ENCODE peak calls at places on chromosomes 13 and 19, in five cellular contexts. A is right lobe of liver, T is endothelial cell, K is neural progenitor cell, I is H9. F is an unnamed sample.
A peak's percentile ranks its signal among the peaks of the same experiment; 100 is the strongest.

GRCh38 chr13:112072531-112073244 is 5.7 kb downstream of the SOX1 start:
- DNase-seq in I (peak; percentile 90), T (peak; percentile 49), K (peak; percentile 88), A (no peak), F (peak; percentile 72)

GRCh38 chr19:51490676-51491075 is 10.9 kb downstream of the SIGLEC12 start:
- DNase-seq in T (no peak), A (no peak), I (peak; percentile 48), K (no peak), F (no peak)

GRCh38 chr13:23086951-23087350 is 93.8 kb upstream of the SGCG start:
- DNase-seq in K (no peak), A (no peak), I (no peak), T (no peak), F (no peak)

GRCh38 chr19:41325947-41326706 is 16.2 kb downstream of the CCDC97 start:
- DNase-seq in T (no peak), A (peak; percentile 51), I (no peak), K (no peak), F (peak; percentile 50)

GRCh38 chr19:19223636-19224035 is 11.9 kb downstream of the NCAN start:
- DNase-seq in T (no peak), K (no peak), A (no peak), I (no peak), F (no peak)

GRCh38 chr13:55013051-55013450 is 1984.4 kb downstream of the OLFM4 start:
- DNase-seq in A (no peak), K (peak; percentile 20), I (no peak), T (no peak), F (peak; percentile 15)

GRCh38 chr19:13979224-13979623 is 26.9 kb downstream of the RFX1 start:
- DNase-seq in K (peak; percentile 27), T (no peak), A (no peak), I (no peak), F (no peak)

GRCh38 chr13:95624020-95624419 is 20.5 kb downstream of the DZIP1 start:
- DNase-seq in T (peak; percentile 45), I (peak; percentile 36), K (peak; percentile 70), A (no peak), F (peak; percentile 37)

GRCh38 chr13:28471408-28471807 is 23.5 kb downstream of the FLT1 start:
- DNase-seq in I (no peak), T (no peak), K (no peak), A (no peak), F (no peak)

GRCh38 chr13:46062190-46062589 is 9.6 kb upstream of the ZC3H13 start:
- DNase-seq in K (no peak), A (no peak), I (no peak), T (no peak), F (no peak)

GRCh38 chr19:45613926-45614725 is 12.1 kb upstream of the GPR4 start:
- DNase-seq in I (no peak), A (no peak), T (no peak), K (no peak), F (no peak)

GRCh38 chr13:67119481-67119883 is 110.7 kb downstream of the PCDH9 start:
- DNase-seq in I (no peak), A (no peak), T (no peak), K (no peak), F (no peak)

GRCh38 chr19:18763674-18764590 is 27.2 kb downstream of the COMP start:
- DNase-seq in I (no peak), A (no peak), T (no peak), K (no peak), F (no peak)

GRCh38 chr19:11549386-11549953 is 9.6 kb downstream of the ELOF1 start:
- DNase-seq in K (no peak), I (no peak), T (no peak), A (no peak), F (no peak)

GRCh38 chr19:11554160-11554559 is 4.9 kb downstream of the ELOF1 start:
- DNase-seq in K (no peak), I (no peak), A (no peak), T (no peak), F (no peak)

GRCh38 chr19:11552666-11553372 is 6.2 kb downstream of the ELOF1 start:
- DNase-seq in T (no peak), K (no peak), A (no peak), I (no peak), F (no peak)

GRCh38 chr19:11550265-11550664 is 8.8 kb downstream of the ELOF1 start:
- DNase-seq in I (no peak), A (no peak), T (no peak), K (no peak), F (no peak)

DNA sequence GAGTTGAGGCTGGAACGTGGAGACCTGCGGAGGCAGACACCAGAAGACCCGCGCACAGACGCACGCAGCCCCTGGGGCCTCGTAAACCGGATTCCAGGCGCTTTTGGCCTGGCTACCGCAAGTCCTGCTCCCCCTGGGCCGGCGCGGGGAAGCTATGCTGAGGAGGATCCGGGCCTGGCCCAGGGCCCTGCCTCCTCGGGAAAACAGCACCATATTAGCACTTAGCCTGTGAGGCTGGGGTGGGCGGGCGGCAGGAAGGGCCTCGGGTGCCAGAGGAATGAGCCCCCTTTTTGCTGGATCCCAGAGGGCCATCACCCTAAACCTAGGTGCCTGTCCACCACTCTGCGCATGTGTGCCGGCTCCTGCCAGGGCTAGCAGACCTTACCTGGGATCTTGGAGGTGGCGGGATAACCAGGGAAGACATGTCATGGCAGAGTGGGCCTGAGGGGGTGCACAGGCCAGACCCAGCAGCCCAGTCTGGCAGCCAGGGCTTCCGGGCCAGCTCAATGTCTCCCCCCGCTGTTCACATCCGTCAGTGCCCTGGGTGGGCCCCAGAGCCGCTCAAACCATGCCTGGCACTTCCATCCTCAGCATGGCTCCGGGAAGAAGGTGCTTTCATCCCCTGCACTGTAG is 7.3 kb downstream of the ELOF1 start:
- DNase-seq in K (peak; percentile 47), A (no peak), T (peak; percentile 44), I (peak; percentile 73), F (peak; percentile 52)
- TF ChIP-seq CTCF in K (peak; percentile 56), A (peak; percentile 14), T (peak; percentile 19), I (peak; percentile 75), F (peak; percentile 30)

DNA sequence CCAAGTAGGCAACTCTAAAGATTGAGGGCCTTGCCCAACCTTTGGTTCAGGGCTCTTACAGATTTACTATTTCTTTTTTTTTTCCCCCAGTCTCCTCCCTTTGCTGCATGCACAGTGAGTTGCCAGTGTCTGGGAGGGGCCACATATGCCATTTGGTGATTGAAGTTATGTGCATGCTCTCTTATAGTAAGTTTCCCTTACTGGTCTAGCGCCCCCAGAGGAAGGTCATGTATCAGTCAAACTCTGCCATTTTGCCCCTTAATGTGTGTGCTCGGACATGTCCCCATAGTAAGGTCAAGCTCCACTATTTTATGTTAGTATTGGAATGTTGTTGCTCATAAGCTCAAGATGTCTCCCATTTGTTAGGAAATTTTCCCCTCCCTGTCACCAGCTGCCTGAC is 1138.0 kb upstream of the SLC10A2 start:
- DNase-seq in I (no peak), T (no peak), K (no peak), A (no peak), F (no peak)
- TF ChIP-seq CTCF in I (peak; percentile 33), T (no peak), K (no peak), A (no peak), F (no peak)

GRCh38 chr19:31963741-31964140 is 381.7 kb upstream of the ZNF507 start:
- DNase-seq in I (no peak), T (no peak), A (no peak), K (no peak), F (no peak)
- TF ChIP-seq CTCF in I (no peak), T (no peak), A (no peak), K (no peak), F (no peak)

DNA sequence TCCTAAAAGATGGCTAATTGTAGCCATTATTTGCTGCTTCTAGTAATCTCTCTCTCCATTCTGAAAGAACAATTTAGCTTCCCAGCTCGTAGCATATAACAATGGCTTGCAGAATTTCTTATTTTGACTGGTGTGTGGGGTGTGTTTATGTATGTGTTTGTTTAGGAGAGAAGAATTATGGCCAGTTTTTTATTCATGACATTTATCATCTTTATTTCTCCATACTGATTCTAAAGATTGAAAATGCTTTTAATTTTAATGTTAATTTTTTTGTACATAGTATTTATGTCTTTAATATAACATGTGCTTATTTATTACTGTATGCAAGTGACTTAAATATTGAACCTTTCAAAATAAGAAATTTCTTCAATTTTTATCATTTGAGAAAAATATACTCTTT is 115.8 kb upstream of the TMTC4 start:
- DNase-seq in K (no peak), I (no peak), T (no peak), A (no peak), F (no peak)
- TF ChIP-seq CTCF in K (no peak), I (no peak), T (no peak), A (no peak), F (no peak)

GRCh38 chr13:82358284-82358683 is 1524.0 kb downstream of the SLITRK1 start:
- DNase-seq in T (no peak), I (no peak), A (no peak), K (no peak), F (no peak)

GRCh38 chr13:82356667-82357066 is 1525.6 kb downstream of the SLITRK1 start:
- DNase-seq in T (no peak), I (no peak), K (peak; percentile 4), A (no peak), F (no peak)
- TF ChIP-seq CTCF in T (no peak), I (peak; percentile 33), K (peak; percentile 22), A (peak; percentile 25), F (no peak)

GRCh38 chr19:3649888-3650287 is 23.3 kb upstream of the CACTIN start:
- DNase-seq in K (no peak), A (no peak), T (no peak), I (no peak), F (no peak)
- TF ChIP-seq CTCF in K (no peak), A (no peak), T (no peak), I (peak; percentile 21), F (no peak)

DNA sequence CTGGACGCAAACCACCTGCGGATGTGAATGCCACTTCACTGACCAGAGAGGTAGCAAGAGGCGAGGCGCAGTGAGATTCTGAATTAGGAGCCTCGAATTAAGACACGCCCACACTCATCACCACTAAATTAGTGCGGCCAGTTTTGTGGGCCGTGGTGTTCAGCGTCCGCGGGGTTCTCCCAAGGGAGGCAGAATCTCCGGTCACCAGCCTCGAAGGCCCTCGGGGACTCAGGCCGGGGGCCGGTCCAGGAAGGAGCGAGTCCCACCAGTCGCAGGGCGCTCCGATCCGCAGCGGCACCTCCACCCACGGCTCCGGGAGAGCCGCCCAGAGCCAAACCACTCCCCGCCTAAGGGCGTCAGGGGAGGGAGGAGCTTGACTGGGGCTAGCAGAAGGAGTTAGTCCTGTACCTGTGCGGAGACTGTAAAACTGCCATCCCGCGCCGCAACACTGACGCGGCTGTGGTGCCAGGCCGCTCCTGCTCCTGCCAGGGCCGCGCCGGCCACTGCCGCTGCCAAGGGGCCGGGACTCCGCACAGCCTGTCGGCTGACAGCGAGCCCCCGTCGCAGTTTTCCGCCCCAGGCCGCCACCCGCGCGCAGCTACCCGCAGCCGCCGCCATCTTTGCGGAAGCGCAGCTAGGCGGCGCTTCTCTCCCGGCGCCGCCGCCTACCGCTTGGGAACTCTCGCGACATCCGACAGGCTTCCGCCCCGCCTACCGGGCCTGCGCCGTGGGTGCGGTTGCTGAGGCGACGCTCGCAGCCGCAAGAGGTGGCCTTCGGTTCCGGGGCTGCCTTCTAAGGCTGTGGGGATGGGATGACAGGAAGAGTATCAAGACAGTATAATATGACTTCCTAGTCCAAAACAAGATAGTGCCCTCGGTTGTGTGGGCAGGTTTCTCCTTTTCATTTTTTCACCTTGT is at the start of gene MICU2:
- DNase-seq in T (peak; percentile 89), I (peak; percentile 94), K (peak; percentile 96), A (peak; percentile 94), F (peak; percentile 90)
- TF ChIP-seq CTCF in T (no peak), I (no peak), K (no peak), A (peak; percentile 19), F (no peak)

GRCh38 chr19:2273356-2274184 is 8.4 kb downstream of the PEAK3 start:
- DNase-seq in I (peak; percentile 95), A (peak; percentile 75), K (peak; percentile 95), T (peak; percentile 91), F (peak; percentile 93)
- TF ChIP-seq CTCF in I (peak; percentile 99), A (peak; percentile 92), K (peak; percentile 97), T (peak; percentile 99), F (peak; percentile 96)

F was measured in nephron progenitor cell.